ENCODE peak calls at places on chromosomes 4 and X, in ten cellular contexts. One of them, this sample, is unnamed. For H3K36me3, the result is how much of the 10 kb centered on the place peaks cover.

GRCh38 chr4:64718091-64718490 is 308.8 kb upstream of the TECRL start:
- DNase-seq in mammary epithelial cell: peak
- DNase-seq in upper lobe of right lung: no peak
- DNase-seq in suprapubic skin: no peak
- DNase-seq in heart left ventricle: no peak
- DNase-seq in PC-9: no peak
- DNase-seq in esophagus squamous epithelium: no peak
- DNase-seq in heart right ventricle: no peak
- DNase-seq in Peyer's patch: no peak
- DNase-seq in ovary: no peak
- DNase-seq in this sample: no peak

GRCh38 chr4:47031011-47031678 is at the start of gene GABRB1:
- DNase-seq in mammary epithelial cell: peak
- DNase-seq in upper lobe of right lung: peak
- DNase-seq in suprapubic skin: no peak
- DNase-seq in heart left ventricle: peak
- DNase-seq in PC-9: peak
- DNase-seq in esophagus squamous epithelium: no peak
- DNase-seq in heart right ventricle: peak
- DNase-seq in Peyer's patch: no peak
- DNase-seq in ovary: peak
- DNase-seq in this sample: peak

GRCh38 chr4:123777297-123777859 is 380.8 kb downstream of the SPRY1 start:
- DNase-seq in mammary epithelial cell: no peak
- DNase-seq in upper lobe of right lung: no peak
- DNase-seq in suprapubic skin: no peak
- DNase-seq in heart left ventricle: peak
- DNase-seq in PC-9: no peak
- DNase-seq in esophagus squamous epithelium: no peak
- DNase-seq in heart right ventricle: no peak
- DNase-seq in Peyer's patch: no peak
- DNase-seq in ovary: no peak
- DNase-seq in this sample: no peak

GRCh38 chr4:48949518-48950207 is 36.4 kb upstream of the CWH43 start:
- DNase-seq in mammary epithelial cell: peak
- DNase-seq in upper lobe of right lung: no peak
- DNase-seq in suprapubic skin: no peak
- DNase-seq in heart left ventricle: no peak
- DNase-seq in PC-9: no peak
- DNase-seq in esophagus squamous epithelium: no peak
- DNase-seq in heart right ventricle: no peak
- DNase-seq in Peyer's patch: no peak
- DNase-seq in ovary: no peak
- DNase-seq in this sample: no peak

GRCh38 chr4:5220028-5220427 is 168.7 kb downstream of the STK32B start:
- DNase-seq in mammary epithelial cell: peak
- DNase-seq in upper lobe of right lung: no peak
- DNase-seq in suprapubic skin: no peak
- DNase-seq in heart left ventricle: no peak
- DNase-seq in PC-9: no peak
- DNase-seq in esophagus squamous epithelium: no peak
- DNase-seq in heart right ventricle: no peak
- DNase-seq in Peyer's patch: no peak
- DNase-seq in ovary: no peak
- DNase-seq in this sample: no peak

GRCh38 chr4:23775694-23776093 is 114.2 kb downstream of the PPARGC1A start:
- DNase-seq in mammary epithelial cell: peak
- DNase-seq in upper lobe of right lung: no peak
- DNase-seq in suprapubic skin: no peak
- DNase-seq in heart left ventricle: no peak
- DNase-seq in PC-9: no peak
- DNase-seq in esophagus squamous epithelium: no peak
- DNase-seq in heart right ventricle: no peak
- DNase-seq in Peyer's patch: no peak
- DNase-seq in ovary: no peak
- DNase-seq in this sample: no peak

GRCh38 chr4:2408401-2408958 is 10.0 kb downstream of the ZFYVE28 start:
- DNase-seq in mammary epithelial cell: no peak
- DNase-seq in upper lobe of right lung: peak
- DNase-seq in suprapubic skin: no peak
- DNase-seq in heart left ventricle: no peak
- DNase-seq in PC-9: no peak
- DNase-seq in esophagus squamous epithelium: no peak
- DNase-seq in heart right ventricle: no peak
- DNase-seq in Peyer's patch: no peak
- DNase-seq in ovary: no peak
- DNase-seq in this sample: no peak

GRCh38 chr4:71472946-71473345 is 134.1 kb downstream of the SLC4A4 start:
- DNase-seq in mammary epithelial cell: peak
- DNase-seq in upper lobe of right lung: no peak
- DNase-seq in suprapubic skin: no peak
- DNase-seq in heart left ventricle: no peak
- DNase-seq in PC-9: no peak
- DNase-seq in esophagus squamous epithelium: no peak
- DNase-seq in heart right ventricle: no peak
- DNase-seq in Peyer's patch: no peak
- DNase-seq in ovary: no peak
- DNase-seq in this sample: peak

GRCh38 chr4:71599588-71599987 is 184.3 kb downstream of the GC start:
- DNase-seq in mammary epithelial cell: no peak
- DNase-seq in upper lobe of right lung: no peak
- DNase-seq in suprapubic skin: no peak
- DNase-seq in heart left ventricle: no peak
- DNase-seq in PC-9: no peak
- DNase-seq in esophagus squamous epithelium: no peak
- DNase-seq in heart right ventricle: no peak
- DNase-seq in Peyer's patch: no peak
- DNase-seq in ovary: no peak
- DNase-seq in this sample: no peak

GRCh38 chr4:88522702-88523324 is 763 bp downstream of the PYURF start:
- DNase-seq in mammary epithelial cell: peak
- DNase-seq in upper lobe of right lung: peak
- DNase-seq in suprapubic skin: no peak
- DNase-seq in heart left ventricle: peak
- DNase-seq in PC-9: peak
- DNase-seq in esophagus squamous epithelium: no peak
- DNase-seq in heart right ventricle: peak
- DNase-seq in Peyer's patch: peak
- DNase-seq in ovary: peak
- DNase-seq in this sample: no peak

GRCh38 chrX:50333308-50333707 is 128.7 kb downstream of the CCNB3 start:
- DNase-seq in mammary epithelial cell: no peak
- DNase-seq in upper lobe of right lung: no peak
- DNase-seq in suprapubic skin: no peak
- DNase-seq in heart left ventricle: no peak
- DNase-seq in PC-9: no peak
- DNase-seq in esophagus squamous epithelium: no peak
- DNase-seq in heart right ventricle: no peak
- DNase-seq in Peyer's patch: no peak
- DNase-seq in ovary: no peak
- DNase-seq in this sample: no peak

DNA sequence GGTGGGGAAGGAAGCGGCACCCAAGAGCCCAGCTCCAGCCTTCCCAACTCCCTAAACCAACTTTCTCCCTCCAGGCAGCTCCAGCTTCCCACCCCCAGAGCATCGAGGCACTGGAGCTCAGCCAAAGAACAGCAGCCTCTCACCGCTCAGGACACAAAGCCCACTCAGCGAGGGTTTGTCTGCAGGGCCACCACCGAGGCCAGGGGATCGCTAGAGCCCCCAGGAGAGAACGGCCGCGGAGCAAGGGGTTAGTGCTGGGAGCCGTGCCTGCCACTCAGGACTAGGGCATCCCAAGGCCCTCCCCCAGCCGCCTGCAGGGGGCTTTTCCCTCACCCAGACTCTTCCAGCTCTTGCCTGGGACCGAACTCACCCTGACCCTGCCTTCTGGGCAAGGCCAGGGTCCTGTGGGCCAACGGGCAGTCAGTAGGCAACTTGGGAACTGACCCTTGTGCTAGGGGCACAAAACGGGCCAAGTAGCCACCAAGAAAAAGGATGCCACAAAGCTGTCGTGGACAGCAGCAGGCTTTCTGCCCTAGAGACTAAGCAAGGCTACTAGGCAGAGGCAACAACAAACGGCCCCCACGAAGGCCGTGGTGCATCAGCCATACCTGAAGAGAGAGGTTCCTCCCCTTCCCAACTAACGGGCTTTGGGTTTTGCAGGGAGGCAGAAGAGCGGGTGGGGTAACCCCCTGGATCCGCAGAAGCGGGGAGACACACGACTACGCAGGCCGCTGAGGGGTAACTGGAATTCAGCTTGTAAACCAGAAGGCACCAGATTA is 2.3 kb downstream of the HCFC1 start:
- DNase-seq in mammary epithelial cell: no peak
- DNase-seq in upper lobe of right lung: no peak
- DNase-seq in suprapubic skin: no peak
- DNase-seq in heart left ventricle: no peak
- DNase-seq in PC-9: no peak
- DNase-seq in esophagus squamous epithelium: no peak
- DNase-seq in heart right ventricle: no peak
- DNase-seq in Peyer's patch: no peak
- DNase-seq in ovary: no peak
- DNase-seq in this sample: no peak
- TF ChIP-seq CTCF in mammary epithelial cell: no peak
- TF ChIP-seq CTCF in upper lobe of right lung: no peak
- TF ChIP-seq CTCF in suprapubic skin: no peak
- TF ChIP-seq CTCF in heart left ventricle: no peak
- TF ChIP-seq CTCF in PC-9: no peak
- TF ChIP-seq CTCF in esophagus squamous epithelium: no peak
- TF ChIP-seq CTCF in heart right ventricle: no peak
- TF ChIP-seq CTCF in Peyer's patch: no peak
- TF ChIP-seq CTCF in ovary: no peak
- TF ChIP-seq CTCF in this sample: peak

DNA sequence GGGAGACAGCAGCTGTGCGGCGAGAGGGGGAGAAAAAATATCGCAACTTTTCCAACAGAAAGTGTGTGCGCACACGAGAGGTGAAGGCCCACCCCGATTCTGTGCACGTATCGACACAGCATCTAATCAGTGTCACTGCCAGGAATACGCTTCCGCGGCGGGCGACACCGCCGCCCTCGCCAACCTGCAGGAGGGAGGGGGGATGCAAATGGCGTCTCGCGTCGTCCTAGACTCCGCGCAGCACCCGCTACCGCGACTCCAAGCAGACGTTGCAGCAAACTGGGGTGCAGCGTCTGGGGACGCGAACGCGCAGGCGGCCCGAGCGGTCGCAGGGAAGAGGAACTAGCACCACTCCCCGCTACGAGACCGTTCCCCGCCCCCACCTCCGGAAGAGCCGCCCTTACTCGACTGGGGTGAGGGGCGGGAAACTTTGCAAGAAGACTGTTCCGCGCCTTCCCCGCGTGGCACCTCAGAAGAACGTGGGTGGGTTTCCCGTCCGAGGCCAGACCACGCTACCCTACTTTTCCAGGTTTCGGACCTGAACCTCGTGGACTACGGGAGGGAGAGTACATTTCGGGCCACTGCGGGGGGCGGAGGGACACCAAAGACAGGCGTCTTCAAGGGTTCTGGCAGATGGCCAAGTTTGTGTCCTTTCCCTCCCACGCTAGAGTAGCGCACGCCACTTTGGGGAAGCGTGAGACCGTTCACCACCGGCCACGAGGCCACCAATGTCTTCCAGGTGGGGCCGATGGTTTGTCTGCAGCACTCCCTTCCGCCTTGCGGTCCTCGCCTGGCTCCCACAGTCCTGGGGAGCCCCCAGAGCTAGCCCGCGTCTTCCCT is 77.9 kb upstream of the BCOR start:
- DNase-seq in mammary epithelial cell: no peak
- DNase-seq in upper lobe of right lung: peak
- DNase-seq in suprapubic skin: no peak
- DNase-seq in heart left ventricle: peak
- DNase-seq in PC-9: peak
- DNase-seq in esophagus squamous epithelium: peak
- DNase-seq in heart right ventricle: peak
- DNase-seq in Peyer's patch: peak
- DNase-seq in ovary: peak
- DNase-seq in this sample: no peak
- H3K4me3 ChIP-seq in mammary epithelial cell: peak
- H3K4me3 ChIP-seq in upper lobe of right lung: peak
- H3K4me3 ChIP-seq in suprapubic skin: peak
- H3K4me3 ChIP-seq in heart left ventricle: peak
- H3K4me3 ChIP-seq in PC-9: peak
- H3K4me3 ChIP-seq in esophagus squamous epithelium: peak
- H3K4me3 ChIP-seq in heart right ventricle: peak
- H3K4me3 ChIP-seq in Peyer's patch: peak
- H3K4me3 ChIP-seq in ovary: peak
- H3K4me3 ChIP-seq in this sample: peak

DNA sequence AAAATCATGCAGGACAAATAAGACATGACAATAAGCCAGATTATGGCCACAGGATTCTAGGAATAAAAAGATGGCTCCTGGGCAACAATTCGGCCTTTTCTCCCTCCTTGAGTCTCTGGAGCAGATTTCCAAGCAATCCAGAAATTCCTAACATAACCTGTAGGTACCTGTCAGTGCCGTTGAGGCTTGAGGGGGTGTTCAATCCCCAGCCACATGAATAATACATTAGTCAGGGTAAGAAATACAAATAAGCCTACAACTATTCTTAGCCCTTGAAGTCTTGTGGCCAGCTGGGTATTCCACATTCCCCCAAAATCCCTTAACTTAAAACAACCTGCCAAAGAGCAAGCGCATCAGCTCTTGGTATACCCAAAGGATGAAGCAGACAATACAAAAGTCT is 9.7 kb downstream of the CXorf38 start:
- DNase-seq in mammary epithelial cell: peak
- DNase-seq in upper lobe of right lung: no peak
- DNase-seq in suprapubic skin: no peak
- DNase-seq in heart left ventricle: no peak
- DNase-seq in PC-9: no peak
- DNase-seq in esophagus squamous epithelium: no peak
- DNase-seq in heart right ventricle: no peak
- DNase-seq in Peyer's patch: no peak
- DNase-seq in ovary: no peak
- DNase-seq in this sample: no peak
- H3K36me3 ChIP-seq in mammary epithelial cell: under half
- H3K36me3 ChIP-seq in upper lobe of right lung: half or more
- H3K36me3 ChIP-seq in suprapubic skin: under half
- H3K36me3 ChIP-seq in heart left ventricle: under half
- H3K36me3 ChIP-seq in PC-9: under half
- H3K36me3 ChIP-seq in esophagus squamous epithelium: under half
- H3K36me3 ChIP-seq in heart right ventricle: under half
- H3K36me3 ChIP-seq in Peyer's patch: under half
- H3K36me3 ChIP-seq in ovary: under half
- H3K36me3 ChIP-seq in this sample: under half

GRCh38 chrX:119729408-119730201 is 28.8 kb upstream of the SOWAHD start:
- DNase-seq in mammary epithelial cell: peak
- DNase-seq in upper lobe of right lung: peak
- DNase-seq in suprapubic skin: peak
- DNase-seq in heart left ventricle: peak
- DNase-seq in PC-9: peak
- DNase-seq in esophagus squamous epithelium: no peak
- DNase-seq in heart right ventricle: peak
- DNase-seq in Peyer's patch: peak
- DNase-seq in ovary: peak
- DNase-seq in this sample: no peak

GRCh38 chrX:119726900-119727555 is 31.4 kb upstream of the SOWAHD start:
- DNase-seq in mammary epithelial cell: peak
- DNase-seq in upper lobe of right lung: no peak
- DNase-seq in suprapubic skin: no peak
- DNase-seq in heart left ventricle: no peak
- DNase-seq in PC-9: no peak
- DNase-seq in esophagus squamous epithelium: no peak
- DNase-seq in heart right ventricle: no peak
- DNase-seq in Peyer's patch: no peak
- DNase-seq in ovary: no peak
- DNase-seq in this sample: no peak

GRCh38 chrX:119728487-119728886 is 29.9 kb upstream of the SOWAHD start:
- DNase-seq in mammary epithelial cell: no peak
- DNase-seq in upper lobe of right lung: no peak
- DNase-seq in suprapubic skin: no peak
- DNase-seq in heart left ventricle: no peak
- DNase-seq in PC-9: peak
- DNase-seq in esophagus squamous epithelium: no peak
- DNase-seq in heart right ventricle: no peak
- DNase-seq in Peyer's patch: no peak
- DNase-seq in ovary: no peak
- DNase-seq in this sample: no peak
- TF ChIP-seq CTCF in mammary epithelial cell: peak
- TF ChIP-seq CTCF in upper lobe of right lung: no peak
- TF ChIP-seq CTCF in suprapubic skin: no peak
- TF ChIP-seq CTCF in heart left ventricle: no peak
- TF ChIP-seq CTCF in PC-9: peak
- TF ChIP-seq CTCF in esophagus squamous epithelium: no peak
- TF ChIP-seq CTCF in heart right ventricle: no peak
- TF ChIP-seq CTCF in Peyer's patch: no peak
- TF ChIP-seq CTCF in ovary: no peak
- TF ChIP-seq CTCF in this sample: no peak